ENCODE peak calls at places on chromosome 6, in eight cellular contexts. Y, S, H, J, B, M, K and V are unnamed samples.

GRCh38 chr6:116568111-116568510 is 3.2 kb upstream of the RWDD1 start:
- DNase-seq in Y (no peak), S (no peak), H (no peak), J (no peak), B (no peak), M (no peak), K (no peak), V (no peak)

GRCh38 chr6:17932362-17932852 is 55.0 kb downstream of the KIF13A start:
- DNase-seq in Y (peak), S (peak), H (peak), J (no peak), B (peak), M (no peak), K (peak), V (peak)

GRCh38 chr6:151056230-151056907 is 183.4 kb upstream of the AKAP12 start:
- DNase-seq in Y (no peak), S (no peak), H (no peak), J (no peak), B (no peak), M (no peak), K (no peak), V (no peak)

GRCh38 chr6:68126089-68126749 is 508.9 kb upstream of the ADGRB3 start:
- DNase-seq in Y (no peak), S (no peak), H (no peak), J (no peak), B (no peak), M (no peak), K (no peak), V (no peak)

GRCh38 chr6:74768120-74768519 is 437.7 kb downstream of the COL12A1 start:
- DNase-seq in Y (no peak), S (no peak), H (no peak), J (no peak), B (no peak), M (no peak), K (no peak), V (no peak)

GRCh38 chr6:101458341-101458740 is 64.8 kb downstream of the GRIK2 start:
- DNase-seq in Y (no peak), S (no peak), H (no peak), J (no peak), B (no peak), M (no peak), K (no peak), V (no peak)

GRCh38 chr6:41649596-41649995 is 11.3 kb downstream of the MDFI start:
- DNase-seq in Y (no peak), S (no peak), H (no peak), J (no peak), B (no peak), M (no peak), K (no peak), V (no peak)

GRCh38 chr6:124964084-124964763 is 2.0 kb downstream of the RNF217 start:
- DNase-seq in Y (peak), S (no peak), H (peak), J (no peak), B (peak), M (no peak), K (peak), V (no peak)

GRCh38 chr6:169213814-169214520 is 39.7 kb downstream of the THBS2 start:
- DNase-seq in Y (no peak), S (no peak), H (peak), J (no peak), B (peak), M (peak), K (no peak), V (no peak)

GRCh38 chr6:169211881-169212280 is 41.8 kb downstream of the THBS2 start:
- DNase-seq in Y (no peak), S (no peak), H (no peak), J (no peak), B (no peak), M (no peak), K (no peak), V (no peak)

GRCh38 chr6:169215201-169215661 is 38.4 kb downstream of the THBS2 start:
- DNase-seq in Y (no peak), S (no peak), H (peak), J (no peak), B (peak), M (peak), K (no peak), V (no peak)

GRCh38 chr6:169212436-169212835 is 41.2 kb downstream of the THBS2 start:
- DNase-seq in Y (no peak), S (no peak), H (no peak), J (no peak), B (no peak), M (peak), K (no peak), V (no peak)

GRCh38 chr6:169212897-169213813 is 40.5 kb downstream of the THBS2 start:
- DNase-seq in Y (peak), S (peak), H (peak), J (peak), B (peak), M (peak), K (peak), V (peak)
- TF ChIP-seq POLR2A in Y (no peak), S (peak), H (no peak), J (no peak), B (peak), M (peak), K (peak), V (no peak)

GRCh38 chr6:16318538-16318937 is 80.2 kb downstream of the GMPR start:
- DNase-seq in Y (peak), S (no peak), H (no peak), J (no peak), B (peak), M (no peak), K (no peak), V (no peak)

GRCh38 chr6:16318953-16319720 is 80.8 kb downstream of the GMPR start:
- DNase-seq in Y (no peak), S (no peak), H (no peak), J (no peak), B (peak), M (no peak), K (no peak), V (no peak)

GRCh38 chr6:16320533-16321340 is 82.3 kb downstream of the GMPR start:
- DNase-seq in Y (peak), S (no peak), H (no peak), J (no peak), B (peak), M (no peak), K (no peak), V (no peak)

GRCh38 chr6:16321341-16321710 is 82.9 kb downstream of the GMPR start:
- DNase-seq in Y (no peak), S (no peak), H (no peak), J (no peak), B (no peak), M (no peak), K (no peak), V (no peak)

GRCh38 chr6:16319813-16320532 is 81.6 kb downstream of the GMPR start:
- DNase-seq in Y (peak), S (peak), H (peak), J (peak), B (peak), M (peak), K (peak), V (no peak)
- TF ChIP-seq POLR2A in Y (no peak), S (no peak), H (no peak), J (no peak), B (no peak), M (no peak), K (peak), V (no peak)

DNA sequence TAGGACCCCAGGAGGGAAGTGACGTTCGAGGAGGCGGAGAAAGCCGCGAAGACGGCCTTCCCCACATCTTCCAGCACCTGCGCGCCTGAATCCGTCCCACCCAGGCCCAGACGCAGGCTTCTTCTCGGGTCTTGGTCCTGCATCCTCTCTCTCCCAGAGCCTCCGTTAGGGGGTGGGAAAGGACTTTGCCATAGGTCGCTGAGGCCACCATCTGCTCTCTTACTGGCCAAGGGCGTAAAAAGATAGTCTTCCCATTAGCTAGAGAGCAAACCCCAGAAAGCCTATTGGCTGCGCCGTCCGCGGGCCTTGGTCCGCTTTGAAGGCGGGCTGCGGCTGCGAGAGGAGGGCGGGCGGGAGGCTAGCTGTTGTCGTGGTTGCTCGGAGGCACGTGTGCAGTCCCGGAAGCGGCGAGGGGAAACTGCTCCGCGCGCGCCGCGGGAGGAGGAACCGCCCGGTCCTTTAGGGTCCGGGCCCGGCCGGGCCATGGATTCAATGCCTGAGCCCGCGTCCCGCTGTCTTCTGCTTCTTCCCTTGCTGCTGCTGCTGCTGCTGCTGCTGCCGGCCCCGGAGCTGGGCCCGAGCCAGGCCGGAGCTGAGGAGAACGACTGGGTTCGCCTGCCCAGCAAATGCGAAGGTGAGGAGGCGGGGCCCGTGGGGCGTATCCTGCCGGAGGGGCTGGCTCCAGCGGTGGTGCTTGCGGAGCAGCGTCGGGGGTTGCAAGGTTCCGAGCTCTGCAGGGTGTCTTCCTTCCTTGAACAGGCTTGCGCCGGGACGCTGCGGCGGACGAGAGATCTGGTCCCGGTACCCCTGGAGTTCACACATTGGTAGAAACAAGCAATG is at the start of gene CNPY3:
- DNase-seq in Y (peak), S (peak), H (peak), J (peak), B (peak), M (peak), K (peak), V (peak)
- TF ChIP-seq POLR2A in Y (peak), S (peak), H (peak), J (peak), B (peak), M (peak), K (peak), V (peak)

GRCh38 chr6:84633771-84634170 is 130.6 kb downstream of the TBX18 start:
- DNase-seq in Y (no peak), S (no peak), H (no peak), J (no peak), B (no peak), M (no peak), K (no peak), V (no peak)

GRCh38 chr6:84639396-84639795 is 125.0 kb downstream of the TBX18 start:
- DNase-seq in Y (no peak), S (no peak), H (no peak), J (no peak), B (no peak), M (no peak), K (no peak), V (no peak)

GRCh38 chr6:84638286-84638685 is 126.1 kb downstream of the TBX18 start:
- DNase-seq in Y (no peak), S (no peak), H (no peak), J (no peak), B (no peak), M (no peak), K (no peak), V (no peak)

GRCh38 chr6:84641076-84641475 is 123.3 kb downstream of the TBX18 start:
- DNase-seq in Y (no peak), S (no peak), H (no peak), J (no peak), B (no peak), M (no peak), K (no peak), V (no peak)

GRCh38 chr6:84635081-84635745 is 129.2 kb downstream of the TBX18 start:
- DNase-seq in Y (no peak), S (no peak), H (no peak), J (no peak), B (no peak), M (no peak), K (no peak), V (no peak)
- TF ChIP-seq POLR2A in Y (no peak), S (no peak), H (no peak), J (no peak), B (no peak), M (no peak), K (no peak), V (no peak)

GRCh38 chr6:5260111-5260620 is 584 bp downstream of the LYRM4 start:
- DNase-seq in Y (peak), S (peak), H (peak), J (peak), B (peak), M (peak), K (peak), V (peak)
- TF ChIP-seq POLR2A in Y (no peak), S (no peak), H (no peak), J (no peak), B (no peak), M (no peak), K (no peak), V (no peak)

GRCh38 chr6:1770435-1770843 is 160.7 kb downstream of the FOXC1 start:
- DNase-seq in Y (no peak), S (no peak), H (no peak), J (no peak), B (no peak), M (no peak), K (no peak), V (no peak)
- TF ChIP-seq POLR2A in Y (no peak), S (no peak), H (no peak), J (no peak), B (no peak), M (no peak), K (no peak), V (no peak)

DNA sequence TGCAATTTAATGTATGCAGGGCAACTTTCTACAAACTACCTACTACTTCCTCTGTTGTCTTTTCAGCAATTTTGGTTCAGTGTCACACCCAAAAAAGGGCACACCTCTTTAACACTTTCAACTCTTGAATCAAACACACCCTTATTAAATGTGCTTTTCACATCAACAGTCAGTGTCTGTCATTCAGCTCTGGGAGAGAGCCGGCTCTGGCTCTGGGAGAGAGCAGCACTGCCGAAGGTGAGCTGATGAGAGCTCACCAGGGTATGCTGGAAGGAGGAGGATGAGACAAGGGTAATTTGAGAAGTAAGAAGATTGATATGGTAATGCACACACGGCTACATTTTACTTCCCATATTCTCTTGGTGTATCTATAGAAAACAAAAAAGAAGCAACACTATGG is 134.3 kb downstream of the RTN4IP1 start:
- DNase-seq in Y (no peak), S (no peak), H (no peak), J (no peak), B (no peak), M (no peak), K (no peak), V (no peak)
- TF ChIP-seq POLR2A in Y (no peak), S (no peak), H (no peak), J (no peak), B (no peak), M (no peak), K (no peak), V (no peak)

GRCh38 chr6:7138111-7138510 is 30.4 kb downstream of the RREB1 start:
- DNase-seq in Y (no peak), S (no peak), H (no peak), J (no peak), B (no peak), M (no peak), K (no peak), V (no peak)

GRCh38 chr6:7139835-7140470 is 32.2 kb downstream of the RREB1 start:
- DNase-seq in Y (no peak), S (no peak), H (no peak), J (no peak), B (no peak), M (no peak), K (peak), V (no peak)

GRCh38 chr6:7137335-7138106 is 29.8 kb downstream of the RREB1 start:
- DNase-seq in Y (peak), S (peak), H (peak), J (peak), B (peak), M (peak), K (peak), V (peak)

GRCh38 chr6:7140631-7141366 is 33.0 kb downstream of the RREB1 start:
- DNase-seq in Y (peak), S (peak), H (peak), J (peak), B (peak), M (peak), K (peak), V (peak)

GRCh38 chr6:7138921-7139358 is 31.2 kb downstream of the RREB1 start:
- DNase-seq in Y (no peak), S (no peak), H (no peak), J (peak), B (no peak), M (no peak), K (peak), V (no peak)
- TF ChIP-seq POLR2A in Y (no peak), S (no peak), H (no peak), J (no peak), B (no peak), M (no peak), K (peak), V (no peak)

GRCh38 chr6:35729722-35730121 is 7.1 kb upstream of the ARMC12 start:
- DNase-seq in Y (peak), S (no peak), H (no peak), J (no peak), B (no peak), M (no peak), K (no peak), V (no peak)

GRCh38 chr6:35733633-35734032 is 3.2 kb upstream of the ARMC12 start:
- DNase-seq in Y (no peak), S (no peak), H (no peak), J (no peak), B (no peak), M (no peak), K (peak), V (no peak)

GRCh38 chr6:35730745-35731413 is 6.0 kb upstream of the ARMC12 start:
- DNase-seq in Y (no peak), S (no peak), H (no peak), J (no peak), B (no peak), M (no peak), K (no peak), V (no peak)

GRCh38 chr6:35731414-35731735 is 5.5 kb upstream of the ARMC12 start:
- DNase-seq in Y (peak), S (peak), H (peak), J (peak), B (peak), M (peak), K (peak), V (peak)

DNA sequence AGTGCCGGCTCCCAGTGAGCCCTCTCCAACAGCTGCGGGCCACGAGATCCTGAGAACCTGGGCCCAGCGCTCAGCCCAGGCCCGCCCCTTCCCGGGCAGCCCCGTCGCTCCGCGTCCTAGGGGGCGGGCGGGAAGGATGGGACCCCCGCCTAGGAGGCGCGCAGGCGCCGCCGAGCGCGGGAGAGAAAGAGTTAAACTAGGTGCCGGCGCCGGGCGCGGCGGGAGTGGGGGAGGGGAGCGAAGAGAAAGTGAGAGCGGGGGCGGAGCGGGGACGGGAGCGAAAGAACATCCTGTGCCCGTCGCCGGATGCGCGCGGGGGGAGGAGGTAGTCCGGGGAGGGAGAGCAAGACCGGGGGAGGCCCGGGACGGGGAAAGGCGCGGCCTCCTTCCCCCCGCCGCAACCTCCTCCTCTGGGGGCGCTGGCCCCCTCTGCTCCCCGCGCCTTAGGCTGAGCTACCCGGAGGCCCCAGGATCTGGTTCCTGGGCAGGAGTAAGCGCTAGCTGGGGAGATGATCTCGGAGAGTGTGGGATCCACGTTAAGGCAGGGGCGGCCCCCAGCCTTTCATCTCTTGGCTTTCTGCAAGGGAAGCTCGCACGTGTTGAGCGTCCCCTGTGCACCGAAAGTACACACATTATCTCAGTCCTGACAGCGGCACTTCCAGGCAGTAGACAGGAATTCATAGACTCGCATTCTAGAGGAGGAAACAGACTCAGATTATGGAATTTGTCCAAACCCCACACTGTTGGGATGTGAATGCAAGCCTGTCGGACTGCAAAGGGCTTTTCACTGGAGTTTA is 4.9 kb upstream of the ARMC12 start:
- DNase-seq in Y (peak), S (peak), H (peak), J (peak), B (peak), M (peak), K (peak), V (peak)
- TF ChIP-seq POLR2A in Y (no peak), S (peak), H (peak), J (peak), B (peak), M (peak), K (peak), V (peak)